ENCODE peak calls at places on chromosome 19, in five cellular contexts. One of them, this sample, is unnamed.

GRCh38 chr19:2867025-2867991 is at the start of gene ZNF556:
- DNase-seq in BJ: no peak
- DNase-seq in omental fat pad: no peak
- DNase-seq in neural crest cell: no peak
- DNase-seq in astrocyte: no peak
- DNase-seq in this sample: peak

GRCh38 chr19:27657271-27658051 is 1555.5 kb downstream of the UQCRFS1 start:
- DNase-seq in omental fat pad: no peak
- DNase-seq in astrocyte: no peak
- DNase-seq in BJ: no peak
- DNase-seq in neural crest cell: no peak
- DNase-seq in this sample: no peak

GRCh38 chr19:4911786-4912672 is 2.7 kb downstream of the UHRF1 start:
- DNase-seq in neural crest cell: peak
- DNase-seq in astrocyte: peak
- DNase-seq in BJ: peak
- DNase-seq in omental fat pad: peak
- DNase-seq in this sample: peak

GRCh38 chr19:38735257-38735686 is 9.0 kb downstream of the CAPN12 start:
- DNase-seq in astrocyte: no peak
- DNase-seq in BJ: no peak
- DNase-seq in omental fat pad: no peak
- DNase-seq in neural crest cell: no peak
- DNase-seq in this sample: no peak

GRCh38 chr19:18274303-18274775 is at the start of gene IQCN:
- DNase-seq in omental fat pad: no peak
- DNase-seq in BJ: no peak
- DNase-seq in neural crest cell: no peak
- DNase-seq in astrocyte: no peak
- DNase-seq in this sample: no peak

GRCh38 chr19:1455336-1456120 is 5.6 kb downstream of the APC2 start:
- DNase-seq in neural crest cell: no peak
- DNase-seq in astrocyte: no peak
- DNase-seq in BJ: no peak
- DNase-seq in omental fat pad: no peak
- DNase-seq in this sample: no peak

GRCh38 chr19:16649734-16650133 is 10.2 kb downstream of the SMIM7 start:
- DNase-seq in astrocyte: no peak
- DNase-seq in omental fat pad: no peak
- DNase-seq in neural crest cell: no peak
- DNase-seq in BJ: no peak
- DNase-seq in this sample: no peak

GRCh38 chr19:54674021-54674617 is 11.3 kb downstream of the LILRB4 start:
- DNase-seq in astrocyte: no peak
- DNase-seq in neural crest cell: no peak
- DNase-seq in BJ: no peak
- DNase-seq in omental fat pad: no peak
- DNase-seq in this sample: no peak

GRCh38 chr19:12994701-12995595 is at the start of gene NFIX:
- DNase-seq in astrocyte: no peak
- DNase-seq in omental fat pad: no peak
- DNase-seq in BJ: no peak
- DNase-seq in neural crest cell: no peak
- DNase-seq in this sample: no peak

GRCh38 chr19:13597625-13598024 is 91.3 kb upstream of the CACNA1A start:
- DNase-seq in BJ: no peak
- DNase-seq in neural crest cell: peak
- DNase-seq in astrocyte: peak
- DNase-seq in omental fat pad: no peak
- DNase-seq in this sample: peak

GRCh38 chr19:36605101-36605838 is at the start of gene ZNF382:
- DNase-seq in astrocyte: peak
- DNase-seq in neural crest cell: peak
- DNase-seq in omental fat pad: peak
- DNase-seq in BJ: peak
- DNase-seq in this sample: peak

GRCh38 chr19:11767633-11768133 is 883 bp downstream of the ZNF441 start:
- DNase-seq in astrocyte: peak
- DNase-seq in neural crest cell: no peak
- DNase-seq in omental fat pad: no peak
- DNase-seq in BJ: no peak
- DNase-seq in this sample: no peak

GRCh38 chr19:281992-282391 is 9.2 kb downstream of the PLPP2 start:
- DNase-seq in neural crest cell: no peak
- DNase-seq in omental fat pad: no peak
- DNase-seq in BJ: no peak
- DNase-seq in astrocyte: no peak
- DNase-seq in this sample: no peak

GRCh38 chr19:49017666-49018351 is 918 bp upstream of the LHB start:
- DNase-seq in astrocyte: peak
- DNase-seq in omental fat pad: no peak
- DNase-seq in BJ: no peak
- DNase-seq in neural crest cell: peak
- DNase-seq in this sample: no peak

GRCh38 chr19:5200844-5201243 is 139.8 kb downstream of the PTPRS start:
- DNase-seq in BJ: no peak
- DNase-seq in omental fat pad: no peak
- DNase-seq in astrocyte: no peak
- DNase-seq in neural crest cell: no peak
- DNase-seq in this sample: no peak

GRCh38 chr19:46394398-46394797 is 19.0 kb downstream of the CCDC8 start:
- DNase-seq in omental fat pad: no peak
- DNase-seq in BJ: no peak
- DNase-seq in neural crest cell: no peak
- DNase-seq in astrocyte: peak
- DNase-seq in this sample: no peak

GRCh38 chr19:2474232-2475017 is 1.5 kb upstream of the GADD45B start:
- DNase-seq in BJ: no peak
- DNase-seq in omental fat pad: peak
- DNase-seq in astrocyte: peak
- DNase-seq in neural crest cell: peak
- DNase-seq in this sample: peak

GRCh38 chr19:42658148-42658547 is 63.4 kb upstream of the CEACAM8 start:
- DNase-seq in neural crest cell: no peak
- DNase-seq in BJ: no peak
- DNase-seq in astrocyte: no peak
- DNase-seq in omental fat pad: no peak
- DNase-seq in this sample: no peak

GRCh38 chr19:38024991-38025716 is 118.1 kb downstream of the SIPA1L3 start:
- DNase-seq in omental fat pad: no peak
- DNase-seq in neural crest cell: no peak
- DNase-seq in astrocyte: no peak
- DNase-seq in BJ: no peak
- DNase-seq in this sample: peak

GRCh38 chr19:47760632-47760999 is 15.3 kb downstream of the NOP53 start:
- DNase-seq in astrocyte: no peak
- DNase-seq in neural crest cell: no peak
- DNase-seq in omental fat pad: no peak
- DNase-seq in BJ: no peak
- DNase-seq in this sample: no peak

GRCh38 chr19:27776020-27776419 is 1436.9 kb downstream of the UQCRFS1 start:
- DNase-seq in neural crest cell: no peak
- DNase-seq in astrocyte: no peak
- DNase-seq in BJ: no peak
- DNase-seq in omental fat pad: no peak
- DNase-seq in this sample: no peak

GRCh38 chr19:37572203-37572602 is 22.4 kb downstream of the ZNF571 start:
- DNase-seq in omental fat pad: no peak
- DNase-seq in astrocyte: no peak
- DNase-seq in neural crest cell: no peak
- DNase-seq in BJ: no peak
- DNase-seq in this sample: no peak

GRCh38 chr19:11067356-11068113 is 21.7 kb upstream of the LDLR start:
- DNase-seq in astrocyte: no peak
- DNase-seq in omental fat pad: no peak
- DNase-seq in BJ: no peak
- DNase-seq in neural crest cell: no peak
- DNase-seq in this sample: no peak

GRCh38 chr19:54137913-54138776 is 583 bp downstream of the CNOT3 start:
- DNase-seq in omental fat pad: no peak
- DNase-seq in astrocyte: no peak
- DNase-seq in neural crest cell: no peak
- DNase-seq in BJ: no peak
- DNase-seq in this sample: no peak

DNA sequence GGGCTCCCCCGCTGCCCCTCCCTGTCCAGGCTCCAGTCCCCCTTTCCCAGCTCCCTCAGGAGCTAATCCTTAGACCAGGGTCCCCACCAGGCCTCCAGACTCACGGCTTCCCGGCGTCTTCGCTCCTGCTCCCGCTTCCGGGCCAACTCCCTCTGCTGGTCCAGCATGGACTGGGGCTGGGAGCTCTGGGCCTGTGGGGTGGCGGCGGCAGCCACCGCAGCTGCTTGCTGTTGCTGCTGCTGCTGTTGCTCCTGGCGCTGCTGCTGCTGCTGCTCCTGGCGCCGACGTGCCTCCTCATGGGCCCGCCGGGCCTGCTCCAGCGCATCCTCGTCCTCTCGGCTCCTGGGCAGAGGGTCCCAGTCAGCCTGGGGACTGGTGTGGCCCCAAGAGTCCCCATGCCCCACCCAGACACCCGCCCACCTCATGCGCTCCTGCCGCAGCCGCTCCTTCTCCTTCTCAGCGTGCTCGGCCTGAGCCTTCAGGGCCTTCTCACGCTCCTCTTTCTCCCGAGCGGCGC is 6.4 kb upstream of the EPHX3 start:
- DNase-seq in omental fat pad: no peak
- DNase-seq in astrocyte: no peak
- DNase-seq in BJ: no peak
- DNase-seq in neural crest cell: no peak
- DNase-seq in this sample: no peak
- TF ChIP-seq CTCF in omental fat pad: no peak
- TF ChIP-seq CTCF in astrocyte: no peak
- TF ChIP-seq CTCF in BJ: no peak
- TF ChIP-seq CTCF in neural crest cell: no peak
- TF ChIP-seq CTCF in this sample: no peak

DNA sequence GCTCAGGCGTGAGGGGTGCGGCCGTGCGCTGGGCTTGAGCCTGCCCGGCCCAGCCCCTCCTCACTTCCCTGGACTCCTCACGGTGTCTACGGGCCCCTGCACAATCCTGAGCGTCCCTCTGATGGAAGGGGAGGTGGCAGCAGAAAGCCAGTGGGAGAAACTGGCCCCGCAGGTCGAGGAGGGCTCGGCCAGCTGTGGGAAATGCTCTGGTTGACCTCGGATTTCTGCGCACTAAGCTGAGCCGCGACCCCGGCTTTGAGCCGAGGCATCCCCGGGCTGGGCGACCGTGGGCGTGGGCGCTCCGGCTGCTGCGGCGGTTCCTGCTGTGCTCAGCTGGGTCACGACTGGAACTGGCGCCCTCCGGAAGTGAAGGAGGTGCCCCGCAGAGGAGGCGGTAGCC is 70.1 kb downstream of the ZNF208 start:
- DNase-seq in neural crest cell: no peak
- DNase-seq in omental fat pad: no peak
- DNase-seq in astrocyte: no peak
- DNase-seq in BJ: no peak
- DNase-seq in this sample: no peak
- TF ChIP-seq CTCF in neural crest cell: no peak
- TF ChIP-seq CTCF in omental fat pad: no peak
- TF ChIP-seq CTCF in astrocyte: no peak
- TF ChIP-seq CTCF in BJ: no peak
- TF ChIP-seq CTCF in this sample: no peak

DNA sequence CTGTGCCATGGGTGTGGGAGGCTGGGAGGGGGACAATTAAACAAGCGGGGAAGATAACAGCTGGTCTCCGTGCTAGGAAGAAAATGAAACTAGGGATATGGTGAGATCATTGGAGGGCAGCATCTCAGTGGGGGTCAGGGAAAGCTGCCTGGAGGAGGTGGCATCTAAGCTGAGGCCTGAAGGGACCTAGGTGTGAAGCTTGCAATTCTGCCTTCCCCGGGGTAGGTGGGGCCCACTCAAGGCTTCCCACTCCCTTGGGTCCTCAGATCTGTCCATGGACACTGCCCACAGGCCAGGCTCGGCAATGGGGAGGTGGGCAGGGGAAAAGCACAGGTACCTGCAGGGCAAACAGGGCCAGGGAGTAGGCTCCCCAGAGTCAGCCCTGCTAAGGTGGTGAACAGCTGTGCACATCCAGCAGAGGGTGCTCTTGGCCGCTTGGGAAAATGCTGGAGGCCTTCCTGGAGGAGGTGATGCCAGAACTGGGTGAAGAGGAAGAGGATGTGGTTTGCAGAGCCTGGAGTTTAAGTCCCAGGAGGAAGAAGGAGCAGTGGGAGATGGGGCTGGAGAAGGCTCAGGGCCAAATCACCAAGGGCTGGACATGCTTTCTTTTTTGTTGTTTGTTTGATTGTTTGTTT is 25.7 kb upstream of the CCNE1 start:
- DNase-seq in astrocyte: no peak
- DNase-seq in neural crest cell: no peak
- DNase-seq in omental fat pad: no peak
- DNase-seq in BJ: no peak
- DNase-seq in this sample: no peak
- TF ChIP-seq CTCF in astrocyte: no peak
- TF ChIP-seq CTCF in neural crest cell: peak
- TF ChIP-seq CTCF in omental fat pad: no peak
- TF ChIP-seq CTCF in BJ: no peak
- TF ChIP-seq CTCF in this sample: no peak

GRCh38 chr19:19515764-19516519 is at the start of gene NDUFA13:
- DNase-seq in BJ: peak
- DNase-seq in astrocyte: peak
- DNase-seq in omental fat pad: peak
- DNase-seq in neural crest cell: peak
- DNase-seq in this sample: peak
- TF ChIP-seq CTCF in BJ: no peak
- TF ChIP-seq CTCF in astrocyte: no peak
- TF ChIP-seq CTCF in omental fat pad: no peak
- TF ChIP-seq CTCF in neural crest cell: peak
- TF ChIP-seq CTCF in this sample: peak